ENCODE peak calls at places on chromosomes 4 and X, in five cellular contexts. T, D, V, P and E are unnamed samples.

GRCh38 chrX:49838374-49838773 is 9.3 kb downstream of the PAGE4 start:
- DNase-seq in T (no peak), D (peak), P (peak), V (no peak), E (peak)

GRCh38 chrX:45849261-45849660 is 648.6 kb upstream of the DIPK2B start:
- DNase-seq in D (no peak), V (peak), T (peak), P (peak), E (no peak)

GRCh38 chrX:48713847-48714246 is 17.3 kb downstream of the SUV39H1 start:
- DNase-seq in P (no peak), V (no peak), D (no peak), T (no peak), E (no peak)

GRCh38 chr4:165609653-165610052 is 230.8 kb downstream of the CPE start:
- DNase-seq in D (no peak), V (no peak), T (no peak), P (no peak), E (no peak)

GRCh38 chr4:4387531-4388311 is 819 bp downstream of the NSG1 start:
- DNase-seq in T (peak), P (no peak), V (no peak), D (no peak), E (no peak)

GRCh38 chrX:19909761-19910160 is 22.4 kb upstream of the SH3KBP1 start:
- DNase-seq in D (no peak), P (no peak), V (no peak), T (no peak), E (no peak)

GRCh38 chr4:108080752-108081151 is 88.0 kb downstream of the LEF1 start:
- DNase-seq in T (peak), P (no peak), V (no peak), D (no peak), E (no peak)

GRCh38 chr4:8828869-8829268 is 42.8 kb downstream of the HMX1 start:
- DNase-seq in P (no peak), D (no peak), T (no peak), V (no peak), E (no peak)